ENCODE peak calls at places on chromosomes 3 and 15, in five cellular contexts. W is breast epithelium; F is CD8-positive, alpha-beta T cell; X is lung; N is sigmoid colon. J is an unnamed sample.

GRCh38 chr15:67130166-67130565 is 64.8 kb downstream of the SMAD3 start:
- DNase-seq in W (no peak), F (no peak), X (no peak), N (peak; percentile 56), J (no peak)

GRCh38 chr15:41424809-41425208 is 7.9 kb downstream of the RTF1 start:
- DNase-seq in W (no peak), F (no peak), X (no peak), N (peak; percentile 14), J (no peak)

GRCh38 chr15:70153948-70154439 is 56.3 kb upstream of the TLE3 start:
- DNase-seq in W (no peak), F (no peak), X (no peak), N (no peak), J (no peak)

GRCh38 chr3:43105597-43106292 is at the start of gene POMGNT2:
- DNase-seq in W (peak; percentile 83), F (peak; percentile 87), X (peak; percentile 91), N (peak; percentile 93), J (peak; percentile 96)

GRCh38 chr3:38141173-38141951 is 2.9 kb downstream of the MYD88 start:
- DNase-seq in W (no peak), F (no peak), X (peak; percentile 23), N (no peak), J (no peak)

GRCh38 chr3:194867270-194867983 is 181.7 kb downstream of the FAM43A start:
- DNase-seq in W (no peak), F (no peak), X (no peak), N (no peak), J (peak; percentile 16)

GRCh38 chr15:100712226-100712625 is 109.8 kb downstream of the ASB7 start:
- DNase-seq in W (peak; percentile 39), F (no peak), X (no peak), N (peak; percentile 86), J (no peak)

GRCh38 chr15:27043770-27044169 is 72.8 kb downstream of the GABRG3 start:
- DNase-seq in W (no peak), F (no peak), X (no peak), N (no peak), J (no peak)

GRCh38 chr3:58235970-58236369 is 1.6 kb upstream of the ABHD6 start:
- DNase-seq in W (no peak), F (no peak), X (no peak), N (no peak), J (no peak)

GRCh38 chr15:70854669-70854976 is 666 bp upstream of the LARP6 start:
- DNase-seq in W (no peak), F (no peak), X (no peak), N (no peak), J (peak; percentile 62)

GRCh38 chr3:195240171-195240701 is 30.7 kb downstream of the XXYLT1 start:
- DNase-seq in W (peak; percentile 48), F (no peak), X (peak; percentile 36), N (peak; percentile 80), J (no peak)

GRCh38 chr3:101687142-101687931 is 819 bp upstream of the RPL24 start:
- DNase-seq in W (no peak), F (no peak), X (no peak), N (no peak), J (peak; percentile 39)

GRCh38 chr15:77749236-77749997 is 116.7 kb upstream of the LINGO1 start:
- DNase-seq in W (no peak), F (no peak), X (no peak), N (no peak), J (no peak)

GRCh38 chr3:59759298-59760169 is 709.7 kb upstream of the CFAP20DC start:
- DNase-seq in W (no peak), F (no peak), X (no peak), N (no peak), J (no peak)

GRCh38 chr3:170033489-170033888 is 4.3 kb upstream of the GPR160 start:
- DNase-seq in W (no peak), F (peak; percentile 74), X (no peak), N (no peak), J (no peak)

GRCh38 chr3:88005066-88005465 is 53.7 kb downstream of the CGGBP1 start:
- DNase-seq in W (no peak), F (no peak), X (no peak), N (no peak), J (peak; percentile 66)

GRCh38 chr3:42898896-42899675 is 6.9 kb upstream of the ZNF662 start:
- DNase-seq in W (no peak), F (no peak), X (no peak), N (no peak), J (no peak)

GRCh38 chr3:151501171-151501790 is 40.4 kb upstream of the IGSF10 start:
- DNase-seq in W (no peak), F (no peak), X (no peak), N (no peak), J (no peak)

GRCh38 chr3:141373232-141373631 is 4.9 kb downstream of the ZBTB38 start:
- DNase-seq in W (no peak), F (no peak), X (no peak), N (no peak), J (no peak)

GRCh38 chr3:8110966-8111798 is 390.4 kb upstream of the LMCD1 start:
- DNase-seq in W (no peak), F (peak; percentile 25), X (peak; percentile 64), N (no peak), J (peak; percentile 79)

GRCh38 chr3:2517479-2518188 is 419.0 kb downstream of the CNTN4 start:
- DNase-seq in W (no peak), F (no peak), X (no peak), N (no peak), J (no peak)

GRCh38 chr15:34607832-34608231 is 24.4 kb upstream of the GOLGA8B start:
- DNase-seq in W (no peak), F (no peak), X (no peak), N (no peak), J (no peak)

GRCh38 chr15:34609102-34609501 is 25.7 kb upstream of the GOLGA8B start:
- DNase-seq in W (no peak), F (no peak), X (no peak), N (no peak), J (no peak)

GRCh38 chr15:34609658-34610057 is 26.2 kb upstream of the GOLGA8B start:
- DNase-seq in W (no peak), F (no peak), X (no peak), N (no peak), J (no peak)

GRCh38 chr15:34610388-34610787 is 26.9 kb upstream of the GOLGA8B start:
- DNase-seq in W (no peak), F (no peak), X (no peak), N (no peak), J (peak; percentile 56)

DNA sequence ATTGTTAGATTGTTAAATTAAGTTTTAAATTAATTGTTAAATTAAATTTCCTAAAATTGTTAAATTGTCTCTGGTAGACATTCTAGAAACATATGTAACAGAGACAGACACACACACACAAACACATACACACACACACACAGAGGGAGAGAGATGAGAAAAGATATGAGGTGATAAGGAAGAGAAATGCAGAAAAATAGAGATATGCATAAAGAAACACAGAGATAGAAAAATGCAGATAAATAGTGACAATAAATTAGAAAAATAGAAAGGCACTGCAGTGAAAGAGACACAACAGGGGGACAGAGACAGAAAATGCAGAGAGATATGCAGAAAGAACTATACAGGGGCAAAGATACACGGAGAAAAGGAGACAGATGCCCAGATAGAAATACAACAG is 25.1 kb upstream of the GOLGA8B start:
- DNase-seq in W (no peak), F (no peak), X (no peak), N (no peak), J (no peak)
- H3K27ac ChIP-seq in W (no peak overlapping the region), F (no peak overlapping the region), X (no peak overlapping the region), N (no peak overlapping the region), J (no peak overlapping the region)

DNA sequence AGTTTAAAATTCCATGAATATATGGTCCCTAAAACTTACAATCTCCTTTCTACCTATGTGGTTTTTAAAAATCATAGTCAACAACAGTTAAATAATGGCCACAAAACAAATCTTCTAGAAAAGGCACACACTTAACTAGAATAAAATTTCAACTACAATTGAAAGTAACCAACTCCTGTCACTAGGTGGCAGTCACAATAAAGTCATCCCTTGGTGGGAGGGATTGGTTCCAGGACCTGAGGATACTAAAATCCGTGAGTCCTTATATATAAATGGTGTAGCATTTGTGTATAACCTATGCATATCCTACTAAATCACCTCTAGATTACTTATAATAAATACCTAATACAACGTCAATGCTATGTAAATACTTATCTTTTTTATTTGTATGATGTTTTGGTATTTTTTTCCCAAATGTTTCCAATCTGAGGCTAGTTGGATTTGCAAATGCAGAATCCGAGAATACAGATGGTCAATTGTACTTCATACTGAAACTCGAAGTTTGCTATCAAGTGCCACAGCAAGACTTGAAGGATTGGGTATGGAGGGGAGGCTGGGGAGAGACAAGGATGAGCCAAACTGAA is 172.6 kb downstream of the FMN1 start:
- DNase-seq in W (no peak), F (no peak), X (no peak), N (no peak), J (peak; percentile 85)
- H3K27ac ChIP-seq in W (peak overlapping the region; percentile 74), F (no peak overlapping the region), X (peak overlapping the region; percentile 70), N (no peak overlapping the region), J (peak overlapping the region; percentile 33)

DNA sequence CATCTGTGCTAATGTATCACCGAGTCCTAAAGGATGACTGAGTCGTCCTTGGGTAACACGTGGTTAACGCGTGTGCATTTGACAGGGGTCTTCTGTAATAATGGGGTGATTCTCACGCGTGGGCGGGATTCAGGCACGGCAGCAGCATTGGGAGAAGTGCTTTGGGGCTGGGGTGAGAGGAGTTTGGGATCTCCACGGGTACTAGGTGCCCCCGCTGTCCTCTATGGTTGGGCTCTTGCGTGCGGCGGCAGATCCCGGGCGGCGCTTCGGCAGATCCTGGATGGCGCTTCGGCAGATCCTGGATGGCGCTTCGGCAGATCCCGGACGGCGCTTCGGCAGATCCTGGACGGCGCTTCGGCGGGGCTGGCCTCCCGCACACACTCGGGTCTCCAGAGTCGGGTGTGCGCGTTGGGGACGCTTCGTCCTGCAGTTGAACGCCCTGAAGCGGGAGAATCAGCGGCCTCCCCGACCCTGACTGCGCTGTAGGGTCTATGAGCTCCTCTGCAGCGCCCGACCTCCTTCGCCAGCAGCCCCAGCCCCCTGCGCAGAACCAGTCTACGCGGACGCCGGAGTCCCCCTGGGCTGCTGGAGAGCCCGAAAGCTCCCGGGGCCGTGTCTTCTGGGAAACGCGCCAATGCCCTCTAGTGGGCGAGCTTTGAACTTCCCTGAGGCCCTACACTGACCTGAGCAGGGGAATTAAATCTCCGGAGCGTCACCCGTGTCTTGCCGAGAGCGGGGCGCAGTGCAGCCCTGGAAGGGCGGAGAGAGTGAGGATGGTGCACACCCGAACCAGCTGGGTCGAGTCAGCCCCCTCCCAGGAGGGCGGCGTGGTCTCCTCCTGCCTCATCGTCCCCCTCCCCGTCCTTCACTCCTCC is 48.1 kb upstream of the EPHB3 start:
- DNase-seq in W (peak; percentile 83), F (peak; percentile 75), X (peak; percentile 88), N (peak; percentile 92), J (peak; percentile 82)
- H3K27ac ChIP-seq in W (no peak overlapping the region), F (no peak overlapping the region), X (no peak overlapping the region), N (no peak overlapping the region), J (no peak overlapping the region)

DNA sequence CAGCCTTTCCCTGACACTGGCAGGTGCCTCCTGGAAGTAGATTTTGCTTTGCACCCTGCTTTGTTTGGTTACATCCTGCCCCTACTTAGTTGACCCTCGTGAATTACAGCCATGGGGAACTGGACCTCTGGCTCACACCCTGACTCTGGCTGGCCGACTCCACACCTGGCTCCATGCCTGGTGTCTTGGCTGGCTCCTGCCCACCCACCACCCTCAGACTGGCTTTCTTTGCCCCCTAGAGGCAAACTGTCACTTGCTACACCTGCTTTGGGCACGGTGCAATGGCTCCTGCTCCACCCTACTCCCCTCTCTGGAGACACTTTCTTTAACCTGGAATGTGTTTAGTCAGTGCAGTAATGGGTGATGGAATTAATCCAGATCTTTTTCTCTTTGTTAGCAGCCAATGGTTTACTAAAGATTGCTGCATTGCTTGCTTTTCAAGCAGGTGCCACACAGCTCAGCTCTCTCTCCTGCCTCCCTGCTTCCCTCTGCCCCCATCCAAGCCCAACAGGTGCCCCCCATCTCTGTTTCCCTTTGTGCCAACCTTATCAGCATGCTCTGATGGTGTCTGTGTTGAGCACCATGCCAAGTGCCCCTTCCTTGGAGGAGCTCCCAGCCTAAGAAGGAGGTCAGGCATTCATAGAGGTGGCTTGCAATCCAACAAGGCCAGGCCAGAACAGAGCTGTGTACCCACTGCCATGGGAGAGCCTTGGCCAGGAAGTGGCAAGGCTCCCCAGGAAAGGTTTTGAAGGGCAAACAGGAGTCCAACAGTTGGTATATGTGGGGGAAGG is 38.4 kb downstream of the RASGRF1 start:
- DNase-seq in W (no peak), F (no peak), X (no peak), N (peak; percentile 44), J (no peak)
- H3K27ac ChIP-seq in W (no peak overlapping the region), F (no peak overlapping the region), X (no peak overlapping the region), N (no peak overlapping the region), J (no peak overlapping the region)